ENCODE peak calls at places on chromosome 2, in nine cellular contexts. One of them, this sample, is unnamed.
A peak's percentile ranks its signal among the peaks of the same experiment; 100 is the strongest.

GRCh38 chr2:2758793-2759367 is 427.8 kb upstream of the MYT1L start:
- DNase-seq in Peyer's patch: no peak
- DNase-seq in upper lobe of left lung: no peak
- DNase-seq in body of pancreas: no peak
- DNase-seq in K562: no peak
- DNase-seq in esophagus squamous epithelium: no peak
- DNase-seq in endothelial cell of umbilical vein: no peak
- DNase-seq in IMR-90: no peak
- DNase-seq in spleen: peak; percentile 51
- DNase-seq in this sample: no peak

GRCh38 chr2:5692561-5693287 is 540 bp downstream of the SOX11 start:
- DNase-seq in K562: no peak
- DNase-seq in Peyer's patch: no peak
- DNase-seq in upper lobe of left lung: no peak
- DNase-seq in spleen: peak; percentile 69
- DNase-seq in body of pancreas: no peak
- DNase-seq in endothelial cell of umbilical vein: peak; percentile 1
- DNase-seq in esophagus squamous epithelium: no peak
- DNase-seq in IMR-90: peak; percentile 44
- DNase-seq in this sample: no peak

GRCh38 chr2:120910956-120911951 is 175.6 kb downstream of the GLI2 start:
- DNase-seq in IMR-90: peak; percentile 45
- DNase-seq in spleen: no peak
- DNase-seq in Peyer's patch: no peak
- DNase-seq in esophagus squamous epithelium: no peak
- DNase-seq in upper lobe of left lung: no peak
- DNase-seq in K562: no peak
- DNase-seq in body of pancreas: no peak
- DNase-seq in endothelial cell of umbilical vein: no peak
- DNase-seq in this sample: no peak

GRCh38 chr2:138272524-138273210 is 228.9 kb upstream of the SPOPL start:
- DNase-seq in esophagus squamous epithelium: no peak
- DNase-seq in spleen: no peak
- DNase-seq in endothelial cell of umbilical vein: peak; percentile 69
- DNase-seq in Peyer's patch: no peak
- DNase-seq in K562: no peak
- DNase-seq in IMR-90: peak; percentile 10
- DNase-seq in upper lobe of left lung: no peak
- DNase-seq in body of pancreas: no peak
- DNase-seq in this sample: no peak

GRCh38 chr2:53021828-53022227 is 745.8 kb upstream of the CHAC2 start:
- DNase-seq in body of pancreas: no peak
- DNase-seq in IMR-90: no peak
- DNase-seq in endothelial cell of umbilical vein: no peak
- DNase-seq in spleen: no peak
- DNase-seq in upper lobe of left lung: no peak
- DNase-seq in K562: no peak
- DNase-seq in Peyer's patch: no peak
- DNase-seq in esophagus squamous epithelium: no peak
- DNase-seq in this sample: no peak

GRCh38 chr2:96090527-96090926 is 25.8 kb downstream of the ADRA2B start:
- DNase-seq in body of pancreas: no peak
- DNase-seq in spleen: no peak
- DNase-seq in Peyer's patch: peak; percentile 3
- DNase-seq in K562: no peak
- DNase-seq in endothelial cell of umbilical vein: no peak
- DNase-seq in IMR-90: peak; percentile 54
- DNase-seq in esophagus squamous epithelium: no peak
- DNase-seq in upper lobe of left lung: peak; percentile 8
- DNase-seq in this sample: no peak

GRCh38 chr2:231646471-231646870 is 53.8 kb downstream of the TEX44 start:
- DNase-seq in esophagus squamous epithelium: no peak
- DNase-seq in IMR-90: no peak
- DNase-seq in spleen: no peak
- DNase-seq in upper lobe of left lung: no peak
- DNase-seq in body of pancreas: no peak
- DNase-seq in K562: no peak
- DNase-seq in endothelial cell of umbilical vein: no peak
- DNase-seq in Peyer's patch: no peak
- DNase-seq in this sample: no peak

GRCh38 chr2:201441409-201441808 is 9.8 kb downstream of the TRAK2 start:
- DNase-seq in upper lobe of left lung: no peak
- DNase-seq in body of pancreas: no peak
- DNase-seq in esophagus squamous epithelium: no peak
- DNase-seq in spleen: no peak
- DNase-seq in endothelial cell of umbilical vein: no peak
- DNase-seq in Peyer's patch: no peak
- DNase-seq in K562: no peak
- DNase-seq in IMR-90: no peak
- DNase-seq in this sample: no peak

GRCh38 chr2:45992021-45992745 is 305.0 kb upstream of the EPAS1 start:
- DNase-seq in K562: no peak
- DNase-seq in upper lobe of left lung: peak; percentile 78
- DNase-seq in IMR-90: peak; percentile 66
- DNase-seq in body of pancreas: peak; percentile 71
- DNase-seq in endothelial cell of umbilical vein: no peak
- DNase-seq in esophagus squamous epithelium: no peak
- DNase-seq in Peyer's patch: peak; percentile 54
- DNase-seq in spleen: no peak
- DNase-seq in this sample: peak; percentile 88

GRCh38 chr2:72859831-72860262 is 27.4 kb upstream of the SPR start:
- DNase-seq in esophagus squamous epithelium: no peak
- DNase-seq in upper lobe of left lung: peak; percentile 65
- DNase-seq in endothelial cell of umbilical vein: peak; percentile 71
- DNase-seq in body of pancreas: peak; percentile 79
- DNase-seq in Peyer's patch: no peak
- DNase-seq in spleen: no peak
- DNase-seq in IMR-90: peak; percentile 52
- DNase-seq in K562: peak; percentile 53
- DNase-seq in this sample: peak; percentile 56

GRCh38 chr2:45872211-45872610 is 220.7 kb downstream of the PRKCE start:
- DNase-seq in IMR-90: peak; percentile 55
- DNase-seq in upper lobe of left lung: no peak
- DNase-seq in spleen: no peak
- DNase-seq in K562: no peak
- DNase-seq in body of pancreas: no peak
- DNase-seq in esophagus squamous epithelium: no peak
- DNase-seq in Peyer's patch: no peak
- DNase-seq in endothelial cell of umbilical vein: no peak
- DNase-seq in this sample: no peak

GRCh38 chr2:94987074-94988020 is 38.2 kb upstream of the MAL start:
- DNase-seq in Peyer's patch: no peak
- DNase-seq in esophagus squamous epithelium: no peak
- DNase-seq in IMR-90: no peak
- DNase-seq in upper lobe of left lung: no peak
- DNase-seq in body of pancreas: no peak
- DNase-seq in K562: no peak
- DNase-seq in spleen: no peak
- DNase-seq in endothelial cell of umbilical vein: no peak
- DNase-seq in this sample: no peak

GRCh38 chr2:155157065-155157464 is 458.6 kb downstream of the KCNJ3 start:
- DNase-seq in esophagus squamous epithelium: no peak
- DNase-seq in upper lobe of left lung: no peak
- DNase-seq in endothelial cell of umbilical vein: no peak
- DNase-seq in spleen: no peak
- DNase-seq in K562: no peak
- DNase-seq in Peyer's patch: no peak
- DNase-seq in body of pancreas: no peak
- DNase-seq in IMR-90: no peak
- DNase-seq in this sample: no peak

GRCh38 chr2:188485496-188485895 is 193.8 kb downstream of the GULP1 start:
- DNase-seq in Peyer's patch: no peak
- DNase-seq in esophagus squamous epithelium: no peak
- DNase-seq in IMR-90: peak; percentile 12
- DNase-seq in spleen: no peak
- DNase-seq in endothelial cell of umbilical vein: no peak
- DNase-seq in upper lobe of left lung: no peak
- DNase-seq in body of pancreas: no peak
- DNase-seq in K562: no peak
- DNase-seq in this sample: no peak

GRCh38 chr2:191243154-191243553 is 2.0 kb upstream of the MYO1B start:
- DNase-seq in IMR-90: no peak
- DNase-seq in body of pancreas: no peak
- DNase-seq in upper lobe of left lung: no peak
- DNase-seq in esophagus squamous epithelium: no peak
- DNase-seq in spleen: no peak
- DNase-seq in K562: no peak
- DNase-seq in Peyer's patch: no peak
- DNase-seq in endothelial cell of umbilical vein: no peak
- DNase-seq in this sample: no peak

GRCh38 chr2:191246820-191247380 is 1.7 kb downstream of the MYO1B start:
- DNase-seq in esophagus squamous epithelium: no peak
- DNase-seq in endothelial cell of umbilical vein: no peak
- DNase-seq in upper lobe of left lung: no peak
- DNase-seq in K562: no peak
- DNase-seq in body of pancreas: no peak
- DNase-seq in Peyer's patch: no peak
- DNase-seq in IMR-90: no peak
- DNase-seq in spleen: no peak
- DNase-seq in this sample: no peak

GRCh38 chr2:191245869-191246531 is 796 bp downstream of the MYO1B start:
- DNase-seq in K562: no peak
- DNase-seq in Peyer's patch: peak; percentile 73
- DNase-seq in IMR-90: peak; percentile 75
- DNase-seq in body of pancreas: peak; percentile 75
- DNase-seq in endothelial cell of umbilical vein: peak; percentile 60
- DNase-seq in upper lobe of left lung: peak; percentile 79
- DNase-seq in spleen: peak; percentile 79
- DNase-seq in esophagus squamous epithelium: no peak
- DNase-seq in this sample: peak; percentile 41

GRCh38 chr2:191244350-191244749 is 854 bp upstream of the MYO1B start:
- DNase-seq in esophagus squamous epithelium: no peak
- DNase-seq in body of pancreas: no peak
- DNase-seq in IMR-90: no peak
- DNase-seq in spleen: no peak
- DNase-seq in Peyer's patch: no peak
- DNase-seq in endothelial cell of umbilical vein: no peak
- DNase-seq in K562: no peak
- DNase-seq in upper lobe of left lung: peak; percentile 41
- DNase-seq in this sample: no peak

GRCh38 chr2:191245046-191245868 is at the start of gene MYO1B:
- DNase-seq in IMR-90: peak; percentile 74
- DNase-seq in endothelial cell of umbilical vein: peak; percentile 68
- DNase-seq in upper lobe of left lung: peak; percentile 90
- DNase-seq in Peyer's patch: peak; percentile 87
- DNase-seq in body of pancreas: peak; percentile 89
- DNase-seq in K562: peak; percentile 10
- DNase-seq in spleen: peak; percentile 87
- DNase-seq in esophagus squamous epithelium: no peak
- DNase-seq in this sample: peak; percentile 90
- TF ChIP-seq CTCF in IMR-90: peak; percentile 61
- TF ChIP-seq CTCF in endothelial cell of umbilical vein: peak; percentile 57
- TF ChIP-seq CTCF in upper lobe of left lung: peak; percentile 52
- TF ChIP-seq CTCF in Peyer's patch: peak; percentile 47
- TF ChIP-seq CTCF in body of pancreas: peak; percentile 65
- TF ChIP-seq CTCF in K562: peak; percentile 25
- TF ChIP-seq CTCF in spleen: peak; percentile 44
- TF ChIP-seq CTCF in esophagus squamous epithelium: peak; percentile 17
- TF ChIP-seq CTCF in this sample: no peak

DNA sequence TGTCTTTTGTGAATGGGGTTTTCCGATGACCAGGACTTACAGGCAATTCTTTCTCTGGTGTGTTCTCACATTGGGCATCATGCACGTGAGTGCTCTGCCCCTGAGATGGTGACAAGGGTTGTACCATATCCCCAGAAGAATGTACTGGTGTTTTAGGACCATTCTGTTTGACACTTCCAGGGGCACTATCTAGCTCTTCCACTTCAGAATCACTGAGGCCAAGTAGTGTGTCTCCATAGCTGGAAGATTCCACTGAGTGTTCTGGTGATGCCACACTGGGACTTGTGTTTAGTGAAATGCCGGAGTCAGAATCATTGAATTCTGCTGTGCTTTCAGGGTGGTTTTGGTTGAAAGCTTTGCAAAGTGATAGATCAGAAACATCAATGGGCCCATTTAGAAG is 18.7 kb downstream of the HNRNPA3 start:
- DNase-seq in spleen: no peak
- DNase-seq in IMR-90: no peak
- DNase-seq in Peyer's patch: no peak
- DNase-seq in endothelial cell of umbilical vein: no peak
- DNase-seq in upper lobe of left lung: no peak
- DNase-seq in K562: no peak
- DNase-seq in body of pancreas: no peak
- DNase-seq in esophagus squamous epithelium: no peak
- DNase-seq in this sample: no peak
- TF ChIP-seq POLR2A in spleen: no peak
- TF ChIP-seq POLR2A in IMR-90: no peak
- TF ChIP-seq POLR2A in Peyer's patch: no peak
- TF ChIP-seq POLR2A in endothelial cell of umbilical vein: no peak
- TF ChIP-seq POLR2A in upper lobe of left lung: no peak
- TF ChIP-seq POLR2A in K562: peak; percentile 40
- TF ChIP-seq POLR2A in body of pancreas: no peak
- TF ChIP-seq POLR2A in esophagus squamous epithelium: no peak
- TF ChIP-seq POLR2A in this sample: no peak

DNA sequence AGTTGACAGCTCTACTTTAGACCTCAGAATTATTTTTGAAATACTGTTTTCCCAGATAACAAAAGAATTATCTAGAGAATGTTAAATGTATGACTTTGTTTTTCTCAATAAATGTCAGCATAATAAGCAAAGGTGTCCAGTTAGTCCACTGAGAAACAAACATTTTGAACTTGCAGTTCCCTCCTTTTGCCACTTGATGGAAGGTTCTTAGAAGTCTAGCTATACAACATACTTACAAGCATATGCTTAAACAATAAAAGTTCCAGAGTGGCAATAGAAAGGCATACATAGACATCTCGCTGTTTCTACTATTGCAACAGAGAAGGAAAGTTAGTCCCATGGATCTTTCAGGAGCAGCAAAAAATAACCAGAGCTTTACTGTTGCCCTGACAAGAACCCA is 11.8 kb downstream of the NDUFA10 start:
- DNase-seq in upper lobe of left lung: no peak
- DNase-seq in endothelial cell of umbilical vein: peak; percentile 19
- DNase-seq in spleen: no peak
- DNase-seq in body of pancreas: no peak
- DNase-seq in esophagus squamous epithelium: no peak
- DNase-seq in K562: no peak
- DNase-seq in Peyer's patch: no peak
- DNase-seq in IMR-90: peak; percentile 25
- DNase-seq in this sample: no peak
- TF ChIP-seq CTCF in upper lobe of left lung: no peak
- TF ChIP-seq CTCF in endothelial cell of umbilical vein: peak; percentile 14
- TF ChIP-seq CTCF in spleen: no peak
- TF ChIP-seq CTCF in body of pancreas: no peak
- TF ChIP-seq CTCF in esophagus squamous epithelium: no peak
- TF ChIP-seq CTCF in K562: no peak
- TF ChIP-seq CTCF in Peyer's patch: no peak
- TF ChIP-seq CTCF in IMR-90: peak; percentile 17
- TF ChIP-seq CTCF in this sample: no peak

GRCh38 chr2:58842501-58843144 is 601.5 kb upstream of the FANCL start:
- DNase-seq in K562: no peak
- DNase-seq in body of pancreas: no peak
- DNase-seq in upper lobe of left lung: no peak
- DNase-seq in spleen: no peak
- DNase-seq in esophagus squamous epithelium: no peak
- DNase-seq in Peyer's patch: no peak
- DNase-seq in IMR-90: no peak
- DNase-seq in endothelial cell of umbilical vein: no peak
- DNase-seq in this sample: no peak

DNA sequence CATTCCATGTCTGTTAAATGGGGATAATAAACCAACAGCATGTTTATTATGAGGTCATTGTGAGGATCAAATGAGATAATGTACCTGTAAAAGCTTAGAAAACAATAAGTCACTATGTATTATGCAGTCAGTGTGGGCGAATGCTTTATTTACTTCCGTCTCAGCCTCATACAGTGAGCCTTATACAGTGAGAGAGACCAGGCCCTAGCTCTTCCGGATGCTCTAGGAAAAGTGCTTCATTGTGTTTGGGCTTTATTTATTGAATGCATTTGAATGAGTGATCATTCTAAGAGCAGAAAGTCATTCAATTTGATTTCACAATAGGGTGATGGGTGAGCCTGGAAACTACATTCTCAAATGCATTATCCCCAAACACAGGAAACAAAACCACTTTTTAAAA is 603.9 kb upstream of the FANCL start:
- DNase-seq in Peyer's patch: no peak
- DNase-seq in K562: no peak
- DNase-seq in endothelial cell of umbilical vein: no peak
- DNase-seq in IMR-90: no peak
- DNase-seq in spleen: no peak
- DNase-seq in esophagus squamous epithelium: no peak
- DNase-seq in body of pancreas: no peak
- DNase-seq in upper lobe of left lung: no peak
- DNase-seq in this sample: no peak
- TF ChIP-seq POLR2A in Peyer's patch: no peak
- TF ChIP-seq POLR2A in K562: no peak
- TF ChIP-seq POLR2A in endothelial cell of umbilical vein: no peak
- TF ChIP-seq POLR2A in IMR-90: no peak
- TF ChIP-seq POLR2A in spleen: no peak
- TF ChIP-seq POLR2A in esophagus squamous epithelium: no peak
- TF ChIP-seq POLR2A in body of pancreas: no peak
- TF ChIP-seq POLR2A in upper lobe of left lung: no peak
- TF ChIP-seq POLR2A in this sample: no peak

This sample was measured in lower leg skin.